ENCODE peak calls at places on chromosomes 7 and 10, in nine cellular contexts. One of them, this sample, is unnamed.

GRCh38 chr10:63491558-63492316 is 26.0 kb upstream of the JMJD1C start:
- DNase-seq in GM10248: no peak
- DNase-seq in frontal cortex: no peak
- DNase-seq in prostate gland: no peak
- DNase-seq in GM20000: no peak
- DNase-seq in stomach: no peak
- DNase-seq in activated T-cell treated with anti-CD3 and anti-CD28 coated beads for 4 hours: no peak
- DNase-seq in PC-3: peak
- DNase-seq in OCI-M1: peak
- DNase-seq in this sample: no peak

GRCh38 chr10:131310904-131311660 is 439 bp downstream of the TCERG1L start:
- DNase-seq in frontal cortex: no peak
- DNase-seq in activated T-cell treated with anti-CD3 and anti-CD28 coated beads for 4 hours: no peak
- DNase-seq in OCI-M1: no peak
- DNase-seq in PC-3: no peak
- DNase-seq in stomach: no peak
- DNase-seq in GM10248: no peak
- DNase-seq in prostate gland: no peak
- DNase-seq in GM20000: no peak
- DNase-seq in this sample: no peak

GRCh38 chr7:51040777-51041176 is 258.1 kb upstream of the GRB10 start:
- DNase-seq in PC-3: no peak
- DNase-seq in activated T-cell treated with anti-CD3 and anti-CD28 coated beads for 4 hours: no peak
- DNase-seq in stomach: no peak
- DNase-seq in GM20000: no peak
- DNase-seq in OCI-M1: no peak
- DNase-seq in frontal cortex: no peak
- DNase-seq in prostate gland: no peak
- DNase-seq in GM10248: no peak
- DNase-seq in this sample: no peak

GRCh38 chr7:77544523-77544922 is 7.4 kb downstream of the PTPN12 start:
- DNase-seq in GM10248: no peak
- DNase-seq in GM20000: no peak
- DNase-seq in frontal cortex: no peak
- DNase-seq in prostate gland: no peak
- DNase-seq in activated T-cell treated with anti-CD3 and anti-CD28 coated beads for 4 hours: no peak
- DNase-seq in PC-3: no peak
- DNase-seq in stomach: no peak
- DNase-seq in OCI-M1: no peak
- DNase-seq in this sample: no peak

GRCh38 chr7:73683916-73684693 is 708 bp downstream of the BUD23 start:
- DNase-seq in GM10248: no peak
- DNase-seq in PC-3: no peak
- DNase-seq in GM20000: no peak
- DNase-seq in activated T-cell treated with anti-CD3 and anti-CD28 coated beads for 4 hours: no peak
- DNase-seq in prostate gland: no peak
- DNase-seq in OCI-M1: peak
- DNase-seq in stomach: no peak
- DNase-seq in frontal cortex: no peak
- DNase-seq in this sample: no peak

GRCh38 chr7:121803041-121803440 is 69.9 kb upstream of the PTPRZ1 start:
- DNase-seq in frontal cortex: no peak
- DNase-seq in OCI-M1: no peak
- DNase-seq in GM20000: no peak
- DNase-seq in PC-3: no peak
- DNase-seq in GM10248: no peak
- DNase-seq in activated T-cell treated with anti-CD3 and anti-CD28 coated beads for 4 hours: no peak
- DNase-seq in stomach: no peak
- DNase-seq in prostate gland: no peak
- DNase-seq in this sample: no peak

GRCh38 chr7:150847536-150847935 is 4.8 kb upstream of the AOC1 start:
- DNase-seq in GM20000: no peak
- DNase-seq in GM10248: no peak
- DNase-seq in activated T-cell treated with anti-CD3 and anti-CD28 coated beads for 4 hours: no peak
- DNase-seq in PC-3: no peak
- DNase-seq in prostate gland: no peak
- DNase-seq in OCI-M1: no peak
- DNase-seq in stomach: no peak
- DNase-seq in frontal cortex: no peak
- DNase-seq in this sample: peak

GRCh38 chr7:42843209-42843800 is 68.6 kb downstream of the C7orf25 start:
- DNase-seq in PC-3: peak
- DNase-seq in activated T-cell treated with anti-CD3 and anti-CD28 coated beads for 4 hours: no peak
- DNase-seq in OCI-M1: peak
- DNase-seq in frontal cortex: no peak
- DNase-seq in GM10248: peak
- DNase-seq in GM20000: peak
- DNase-seq in prostate gland: peak
- DNase-seq in stomach: peak
- DNase-seq in this sample: no peak

GRCh38 chr7:45654341-45654740 is 80.2 kb downstream of the ADCY1 start:
- DNase-seq in PC-3: no peak
- DNase-seq in frontal cortex: no peak
- DNase-seq in stomach: peak
- DNase-seq in GM10248: no peak
- DNase-seq in OCI-M1: no peak
- DNase-seq in GM20000: no peak
- DNase-seq in prostate gland: no peak
- DNase-seq in activated T-cell treated with anti-CD3 and anti-CD28 coated beads for 4 hours: no peak
- DNase-seq in this sample: no peak